ENCODE peak calls at places on chromosomes 1 and 21, in five cellular contexts. G is A549, X is K562, U is HepG2, T is H1. B is an unnamed sample.

GRCh38 chr1:158813159-158813558 is 18.0 kb upstream of the MNDA start:
- DNase-seq in G (no peak), X (no peak), T (no peak), U (no peak), B (no peak)

GRCh38 chr1:12184008-12184681 is 17.4 kb downstream of the TNFRSF1B start:
- DNase-seq in G (no peak), X (peak; percentile 53), T (no peak), U (peak; percentile 29), B (peak; percentile 93)

GRCh38 chr21:42461881-42462877 is 33.8 kb downstream of the RSPH1 start:
- DNase-seq in G (no peak), X (peak; percentile 33), U (no peak), T (no peak), B (no peak)

GRCh38 chr21:43361127-43361492 is 65.8 kb downstream of the SIK1 start:
- DNase-seq in G (no peak), X (no peak), T (no peak), U (no peak), B (no peak)

GRCh38 chr21:34630536-34631143 is 15.7 kb upstream of the RCAN1 start:
- DNase-seq in X (peak; percentile 72), U (peak; percentile 44), T (no peak), G (peak; percentile 41), B (peak; percentile 62)

GRCh38 chr1:29793101-29793546 is 556.8 kb downstream of the PTPRU start:
- DNase-seq in U (peak; percentile 74), G (peak; percentile 35), T (peak; percentile 62), X (peak; percentile 69), B (peak; percentile 72)

GRCh38 chr21:14773777-14774345 is 227.7 kb upstream of the SAMSN1 start:
- DNase-seq in X (peak; percentile 72), G (no peak), U (peak; percentile 30), T (peak; percentile 23), B (peak; percentile 53)

GRCh38 chr1:202158810-202159533 is 1.4 kb downstream of the PTPN7 start:
- DNase-seq in U (no peak), X (peak; percentile 81), T (no peak), G (no peak), B (no peak)

GRCh38 chr1:156104065-156104810 is 10.3 kb upstream of the LMNA start:
- DNase-seq in T (no peak), X (peak; percentile 41), G (peak; percentile 87), U (peak; percentile 50), B (peak; percentile 91)

GRCh38 chr1:164660415-164661174 is 101.6 kb downstream of the PBX1 start:
- DNase-seq in G (no peak), X (no peak), T (no peak), U (no peak), B (no peak)

GRCh38 chr21:46099476-46099875 is 1.6 kb downstream of the COL6A2 start:
- DNase-seq in X (no peak), G (no peak), T (no peak), U (peak; percentile 15), B (no peak)

GRCh38 chr21:46097826-46098286 is at the start of gene COL6A2:
- DNase-seq in T (peak; percentile 15), X (peak; percentile 92), G (peak; percentile 53), U (no peak), B (no peak)

GRCh38 chr21:46100020-46100419 is 2.1 kb downstream of the COL6A2 start:
- DNase-seq in G (no peak), U (no peak), X (no peak), T (no peak), B (no peak)

GRCh38 chr21:46098303-46099141 is 610 bp downstream of the COL6A2 start:
- DNase-seq in U (no peak), G (no peak), X (no peak), T (no peak), B (no peak)

GRCh38 chr21:46100426-46100825 is 2.5 kb downstream of the COL6A2 start:
- DNase-seq in G (no peak), U (no peak), X (no peak), T (no peak), B (no peak)
- TF ChIP-seq JUN in G (no peak), U (no peak), X (no peak), T (no peak), B (no peak)

GRCh38 chr1:184813528-184814089 is 59.0 kb upstream of the EDEM3 start:
- DNase-seq in T (no peak), U (no peak), X (no peak), G (no peak), B (no peak)
- H3K9me3 ChIP-seq in T (peaks cover 20% of the 10 kb centered on the region), U (peaks cover 28% of the 10 kb centered on the region), X (no peaks in the 10 kb centered on the region), G (peaks cover 17% of the 10 kb centered on the region), B (peaks cover 1% of the 10 kb centered on the region)

GRCh38 chr1:46039571-46040052 is 92.8 kb downstream of the PIK3R3 start:
- DNase-seq in G (no peak), T (no peak), X (no peak), U (no peak), B (peak; percentile 83)
- TF ChIP-seq JUN in G (no peak), T (no peak), X (no peak), U (no peak), B (no peak)

DNA sequence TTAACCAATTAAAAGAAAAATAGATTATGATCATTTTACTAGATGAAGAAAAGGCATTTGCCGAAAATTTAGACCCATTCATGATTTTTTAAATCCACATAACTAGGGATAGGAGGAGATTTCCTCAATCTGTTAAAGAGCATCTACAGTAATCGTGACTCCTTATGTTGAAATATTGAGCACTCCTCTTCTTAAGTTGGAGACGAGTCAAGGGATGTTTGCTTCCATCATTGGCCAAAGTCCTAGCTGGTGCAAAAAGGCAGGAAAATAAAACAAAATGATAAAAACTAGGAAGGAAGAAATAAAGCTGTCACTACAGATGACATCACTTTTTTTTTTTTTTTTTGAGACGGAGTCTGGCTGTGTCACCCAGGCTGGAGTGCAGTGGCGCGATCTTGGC is 245.6 kb upstream of the KAZN start:
- DNase-seq in G (no peak), X (no peak), U (no peak), T (no peak), B (no peak)
- H3K9me3 ChIP-seq in G (no peaks in the 10 kb centered on the region), X (no peaks in the 10 kb centered on the region), U (no peaks in the 10 kb centered on the region), T (no peaks in the 10 kb centered on the region), B (peaks cover 2% of the 10 kb centered on the region)

GRCh38 chr1:205285391-205286101 is 36.0 kb downstream of the NUAK2 start:
- DNase-seq in U (no peak), T (no peak), G (no peak), X (no peak), B (no peak)
- TF ChIP-seq JUN in U (no peak), T (no peak), G (no peak), X (no peak), B (no peak)

GRCh38 chr21:41255190-41255589 is 61.4 kb upstream of the FAM3B start:
- DNase-seq in T (no peak), U (no peak), G (no peak), X (no peak), B (no peak)
- H3K9me3 ChIP-seq in T (no peaks in the 10 kb centered on the region), U (peaks cover 10% of the 10 kb centered on the region), G (no peaks in the 10 kb centered on the region), X (no peaks in the 10 kb centered on the region), B (no peaks in the 10 kb centered on the region)

GRCh38 chr1:41671116-41671755 is 186.8 kb upstream of the EDN2 start:
- DNase-seq in G (no peak), T (no peak), X (no peak), U (no peak), B (no peak)

GRCh38 chr1:41670558-41670957 is 186.1 kb upstream of the EDN2 start:
- DNase-seq in U (no peak), X (no peak), G (no peak), T (no peak), B (no peak)

GRCh38 chr1:41672641-41673313 is 188.3 kb upstream of the EDN2 start:
- DNase-seq in U (no peak), T (no peak), X (no peak), G (no peak), B (no peak)

GRCh38 chr1:41673355-41673754 is 188.9 kb upstream of the EDN2 start:
- DNase-seq in X (no peak), U (no peak), T (no peak), G (no peak), B (no peak)

DNA sequence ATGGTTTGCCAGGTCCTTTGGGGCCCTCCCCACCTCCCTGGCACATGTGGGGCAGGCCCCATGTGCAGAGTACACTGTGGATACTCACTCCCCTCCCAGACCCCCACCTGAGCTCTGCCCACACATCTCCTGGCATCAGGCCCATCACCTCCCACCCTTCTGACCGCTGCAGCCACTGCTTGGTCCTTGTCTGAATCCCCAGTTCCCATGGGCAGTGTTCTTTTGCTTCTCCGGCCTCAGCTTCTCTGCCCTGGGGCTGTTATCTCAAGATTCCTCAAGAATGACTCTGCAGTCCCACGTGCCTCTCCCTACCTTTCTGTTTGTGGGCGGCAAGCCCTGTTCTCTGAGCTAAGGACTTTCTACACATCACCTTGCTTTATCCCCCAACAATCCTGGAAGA is 187.7 kb upstream of the EDN2 start:
- DNase-seq in G (peak; percentile 47), T (no peak), U (no peak), X (no peak), B (no peak)
- TF ChIP-seq JUN in G (no peak), T (no peak), U (no peak), X (no peak), B (no peak)

B was measured in endothelial cell of umbilical vein.